ENCODE peak calls at places on chromosomes 4 and X, in four cellular contexts. T, A, K and C are unnamed samples.
A peak's percentile ranks its signal among the peaks of the same experiment; 100 is the strongest.

GRCh38 chr4:180028682-180029081 is 2214.5 kb upstream of the TENM3 start:
- DNase-seq in T (no peak), A (peak; percentile 50), K (no peak), C (no peak)

GRCh38 chr4:104491826-104492771 is 2.6 kb downstream of the CXXC4 start:
- DNase-seq in T (no peak), A (no peak), K (no peak), C (no peak)

GRCh38 chrX:121000589-121000988 is 15.0 kb upstream of the CT47A1 start:
- DNase-seq in T (no peak), A (no peak), K (no peak), C (no peak)

GRCh38 chr4:98262431-98262830 is 1.2 kb downstream of the RAP1GDS1 start:
- DNase-seq in T (no peak), A (no peak), K (no peak), C (no peak)

GRCh38 chrX:153585827-153586226 is 13.1 kb downstream of the CCNQ start:
- DNase-seq in T (no peak), A (no peak), K (no peak), C (no peak)

GRCh38 chrX:153794897-153795816 is 689 bp downstream of the SSR4 start:
- DNase-seq in T (no peak), A (peak; percentile 54), K (no peak), C (no peak)

GRCh38 chrX:106802388-106803275 is at the start of gene TBC1D8B:
- DNase-seq in T (peak; percentile 87), A (peak; percentile 55), K (peak; percentile 87), C (no peak)

GRCh38 chr4:1576961-1577814 is 106.9 kb downstream of the FAM53A start:
- DNase-seq in T (no peak), A (no peak), K (no peak), C (no peak)

GRCh38 chr4:39976945-39977488 is 694 bp downstream of the PDS5A start:
- DNase-seq in T (peak; percentile 26), A (peak; percentile 71), K (no peak), C (no peak)

GRCh38 chrX:54495814-54496516 is at the start of gene FGD1:
- DNase-seq in T (peak; percentile 72), A (peak; percentile 80), K (peak; percentile 10), C (no peak)

GRCh38 chrX:15744181-15744867 is 6.3 kb downstream of the CA5B start:
- DNase-seq in T (no peak), A (no peak), K (no peak), C (no peak)

GRCh38 chrX:1448793-1449580 is 3.7 kb downstream of the ASMTL start:
- DNase-seq in T (peak; percentile 7), A (no peak), K (no peak), C (no peak)

GRCh38 chr4:48249378-48249777 is 20.3 kb downstream of the TEC start:
- DNase-seq in T (no peak), A (no peak), K (no peak), C (no peak)

GRCh38 chr4:8403981-8404380 is 36.5 kb downstream of the ACOX3 start:
- DNase-seq in T (no peak), A (no peak), K (no peak), C (no peak)

GRCh38 chrX:18410038-18410437 is 15.4 kb upstream of the CDKL5 start:
- DNase-seq in T (no peak), A (no peak), K (peak; percentile 35), C (no peak)

GRCh38 chr4:46656071-46656470 is 253.0 kb downstream of the COX7B2 start:
- DNase-seq in T (no peak), A (no peak), K (no peak), C (no peak)

GRCh38 chrX:95539041-95539440 is 1145.6 kb upstream of the DIAPH2 start:
- DNase-seq in T (no peak), A (no peak), K (no peak), C (no peak)

GRCh38 chr4:134906404-134907023 is 704.9 kb upstream of the PABPC4L start:
- DNase-seq in T (no peak), A (no peak), K (peak; percentile 30), C (no peak)
- TF ChIP-seq CTCF in T (peak; percentile 15), A (peak; percentile 14), K (peak; percentile 74), C (no peak)

GRCh38 chr4:72283357-72283756 is 251.6 kb downstream of the NPFFR2 start:
- DNase-seq in T (no peak), A (no peak), K (no peak), C (no peak)
- TF ChIP-seq CTCF in T (no peak), A (no peak), K (peak; percentile 30), C (no peak)

DNA sequence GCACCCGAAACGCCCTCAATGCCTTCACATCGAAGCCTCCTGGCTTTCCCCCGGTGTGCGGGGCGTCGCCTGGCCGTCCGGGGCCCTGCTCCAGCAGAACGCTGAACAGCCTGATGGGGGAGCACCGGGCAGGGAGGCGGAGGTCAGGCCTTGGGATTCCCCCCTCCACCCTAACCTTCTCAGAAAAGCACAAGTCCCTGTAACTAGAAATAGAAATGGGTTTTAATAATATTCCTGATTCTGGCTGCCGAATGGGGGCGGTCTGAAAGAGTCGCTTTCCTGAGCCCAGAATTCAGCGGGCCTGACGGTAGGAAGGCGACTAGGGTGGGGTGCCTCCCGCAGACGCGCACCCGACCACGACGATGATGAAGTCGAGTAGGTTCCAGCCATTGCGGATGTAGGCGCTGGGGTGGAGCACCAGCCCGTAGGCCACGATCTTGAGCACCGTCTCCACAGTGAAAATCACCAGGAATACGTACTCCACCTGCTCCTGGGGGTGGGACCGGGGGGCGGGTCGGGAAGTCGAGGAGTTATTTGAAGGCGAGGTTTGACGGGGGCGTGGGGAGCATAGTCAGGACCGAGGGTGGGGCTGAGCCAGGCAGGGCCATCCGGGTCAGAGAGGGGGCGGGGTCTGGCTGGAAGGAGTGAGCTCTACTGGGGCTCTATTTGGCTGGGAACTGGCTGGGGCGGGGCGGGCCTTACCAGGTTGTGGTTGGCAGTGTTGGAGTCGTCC is 2.5 kb downstream of the CACNA1F start:
- DNase-seq in T (peak; percentile 30), A (no peak), K (no peak), C (peak; percentile 24)
- TF ChIP-seq CTCF in T (no peak), A (no peak), K (no peak), C (no peak)

DNA sequence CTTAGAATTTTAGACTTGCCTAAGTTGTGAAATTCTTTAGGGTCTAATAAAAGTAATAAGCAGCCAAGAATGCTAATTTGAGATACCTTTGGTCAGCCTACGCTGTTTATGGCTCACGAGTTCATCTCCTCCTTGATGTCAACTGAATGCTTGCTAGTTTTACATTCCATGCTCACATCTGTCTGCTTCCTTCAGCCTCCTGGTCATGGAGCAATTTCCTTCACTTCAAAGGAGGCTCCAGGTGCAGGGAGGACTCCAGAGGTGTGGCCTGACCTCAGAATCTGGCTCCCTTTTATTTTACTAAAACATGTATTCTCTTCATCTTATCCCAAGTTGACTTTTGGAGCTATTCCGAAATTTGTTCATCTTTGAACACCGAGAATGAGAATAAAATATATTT is 23.3 kb upstream of the LNX1 start:
- DNase-seq in T (no peak), A (no peak), K (no peak), C (no peak)
- TF ChIP-seq CTCF in T (no peak), A (no peak), K (no peak), C (no peak)

GRCh38 chr4:57910151-57910550 is 800.0 kb upstream of the IGFBP7 start:
- DNase-seq in T (no peak), A (no peak), K (no peak), C (no peak)
- TF ChIP-seq CTCF in T (no peak), A (no peak), K (no peak), C (no peak)

GRCh38 chr4:74038161-74039064 is at the start of gene CXCL3:
- DNase-seq in T (peak; percentile 34), A (peak; percentile 73), K (no peak), C (peak; percentile 45)
- TF ChIP-seq CTCF in T (no peak), A (no peak), K (peak; percentile 78), C (no peak)

DNA sequence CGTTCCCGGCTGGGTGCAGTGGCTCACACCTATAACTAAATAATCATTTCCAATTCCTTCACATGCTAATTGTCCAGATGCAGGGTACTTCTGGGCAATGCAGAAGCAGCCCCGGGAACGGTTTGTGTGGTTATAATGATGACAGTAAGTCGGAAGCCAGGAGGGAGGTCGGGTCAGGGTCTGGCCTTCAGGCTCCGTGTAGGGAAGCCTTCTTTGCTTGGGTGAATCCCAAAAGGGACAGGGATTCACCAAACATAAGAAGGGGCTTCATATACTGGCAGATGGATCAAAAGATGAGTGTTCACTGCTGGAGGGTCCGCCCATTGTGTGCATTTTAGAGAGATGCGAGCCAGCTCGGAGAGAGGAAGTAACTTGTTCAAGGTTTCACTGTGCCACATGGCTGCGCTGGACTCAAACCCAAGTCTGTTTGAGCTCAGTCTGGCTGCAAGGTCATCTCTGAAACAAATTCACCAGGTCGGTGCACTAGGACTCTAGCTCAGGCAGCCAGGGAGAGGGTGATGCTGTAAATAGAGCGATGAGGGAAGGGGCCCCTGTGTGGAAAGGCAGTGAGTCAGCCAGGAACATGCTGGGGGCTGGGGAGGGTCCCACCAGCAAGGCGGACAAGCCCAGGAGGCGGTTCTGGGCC is 4.8 kb upstream of the KIAA0232 start:
- DNase-seq in T (no peak), A (no peak), K (no peak), C (no peak)
- TF ChIP-seq CTCF in T (no peak), A (no peak), K (no peak), C (no peak)

GRCh38 chr4:20423420-20423819 is 171.7 kb downstream of the SLIT2 start:
- DNase-seq in T (no peak), A (no peak), K (no peak), C (no peak)
- TF ChIP-seq CTCF in T (no peak), A (no peak), K (no peak), C (no peak)

GRCh38 chrX:143988356-143988755 is 104.5 kb downstream of the UBE2NL start:
- DNase-seq in T (no peak), A (no peak), K (no peak), C (no peak)
- TF ChIP-seq CTCF in T (no peak), A (no peak), K (no peak), C (no peak)